ENCODE peak calls at places on chromosomes 11 and 22, in six cellular contexts. P, A, X, C, S and G are unnamed samples.

GRCh38 chr22:29308148-29308790 is 1.8 kb downstream of the GAS2L1 start:
- DNase-seq in S (no peak), P (peak; percentile 79), X (no peak), A (peak; percentile 61), C (no peak), G (no peak)

GRCh38 chr11:820655-821512 is 2.2 kb downstream of the PNPLA2 start:
- DNase-seq in C (no peak), A (no peak), S (no peak), X (peak; percentile 93), P (peak; percentile 95), G (peak; percentile 80)

GRCh38 chr11:125165664-125166346 is 1.3 kb downstream of the PKNOX2 start:
- DNase-seq in S (no peak), A (no peak), X (no peak), C (no peak), P (no peak), G (no peak)

GRCh38 chr11:120208012-120208441 is 2.8 kb upstream of the OAF start:
- DNase-seq in S (no peak), A (no peak), C (no peak), P (no peak), X (no peak), G (no peak)

GRCh38 chr22:47632646-47633045 is 870.2 kb downstream of the TBC1D22A start:
- DNase-seq in X (no peak), S (no peak), C (no peak), P (no peak), A (peak; percentile 46), G (no peak)

GRCh38 chr11:124672531-124673215 is 866 bp downstream of the SIAE start:
- DNase-seq in S (no peak), P (no peak), C (no peak), A (no peak), X (no peak), G (no peak)

GRCh38 chr11:76835928-76836612 is 24.6 kb upstream of the ACER3 start:
- DNase-seq in A (no peak), C (no peak), X (peak; percentile 89), P (no peak), S (no peak), G (peak; percentile 44)

GRCh38 chr11:2885676-2886081 is at the start of gene CDKN1C:
- DNase-seq in C (peak; percentile 78), P (peak; percentile 93), S (peak; percentile 60), A (peak; percentile 94), X (peak; percentile 92), G (peak; percentile 91)

GRCh38 chr22:31929126-31929928 is 15.0 kb upstream of the YWHAH start:
- DNase-seq in P (peak; percentile 56), S (no peak), X (peak; percentile 50), C (no peak), A (no peak), G (no peak)

GRCh38 chr22:49943771-49944398 is 16.7 kb upstream of the PIM3 start:
- DNase-seq in A (no peak), X (no peak), S (no peak), C (no peak), P (no peak), G (no peak)

GRCh38 chr11:69089258-69089657 is 40.5 kb downstream of the TPCN2 start:
- DNase-seq in P (peak; percentile 79), X (peak; percentile 89), A (no peak), C (no peak), S (peak; percentile 75), G (peak; percentile 54)

GRCh38 chr11:123590296-123590912 is 64.0 kb downstream of the SCN3B start:
- DNase-seq in A (no peak), P (peak; percentile 81), S (peak; percentile 20), C (no peak), X (peak; percentile 91), G (no peak)

GRCh38 chr11:67238894-67239794 is 27.1 kb upstream of the GRK2 start:
- DNase-seq in C (no peak), X (no peak), S (no peak), P (no peak), A (no peak), G (no peak)

GRCh38 chr11:123546515-123546914 is 107.9 kb downstream of the SCN3B start:
- DNase-seq in C (no peak), S (peak; percentile 27), P (no peak), X (peak; percentile 87), A (no peak), G (no peak)

GRCh38 chr11:34150494-34151151 is 45.2 kb downstream of the NAT10 start:
- DNase-seq in C (no peak), S (no peak), X (peak; percentile 65), P (no peak), A (no peak), G (no peak)

GRCh38 chr11:122681731-122682130 is 26.2 kb downstream of the UBASH3B start:
- DNase-seq in C (no peak), S (no peak), X (peak; percentile 31), A (no peak), P (no peak), G (no peak)

GRCh38 chr22:44738347-44738715 is 14.0 kb upstream of the ARHGAP8 start:
- DNase-seq in A (no peak), P (no peak), C (no peak), S (no peak), X (no peak), G (no peak)

GRCh38 chr22:19290400-19291217 is 910 bp downstream of the CLTCL1 start:
- DNase-seq in X (no peak), C (no peak), P (peak; percentile 67), S (no peak), A (no peak), G (peak; percentile 16)

GRCh38 chr11:64259533-64260067 is 8.3 kb downstream of the PLCB3 start:
- DNase-seq in P (no peak), X (no peak), S (no peak), A (no peak), C (no peak), G (no peak)

GRCh38 chr22:50091092-50091491 is 1.3 kb downstream of the MOV10L1 start:
- DNase-seq in P (no peak), C (no peak), S (no peak), A (no peak), X (no peak), G (no peak)

GRCh38 chr22:39355080-39355479 is 5.3 kb downstream of the SYNGR1 start:
- DNase-seq in P (no peak), S (no peak), A (no peak), C (no peak), X (no peak), G (no peak)

GRCh38 chr22:42747701-42748513 is 27.2 kb upstream of the A4GALT start:
- DNase-seq in X (peak; percentile 64), A (no peak), C (no peak), S (peak; percentile 66), P (no peak), G (peak; percentile 57)

GRCh38 chr11:20310137-20310536 is 53.4 kb upstream of the HTATIP2 start:
- DNase-seq in C (no peak), P (no peak), A (no peak), X (no peak), S (peak; percentile 1), G (no peak)